ENCODE peak calls at places on chromosomes 16 and 17, in six cellular contexts. U is left lung; F is CD8-positive, alpha-beta T cell; D is hepatocyte; P is kidney; S is small intestine. O is an unnamed sample.

GRCh38 chr16:2835638-2836493 is 5.8 kb downstream of the ZG16B start:
- DNase-seq in U (peak; percentile 57), F (no peak), D (peak; percentile 70), P (peak; percentile 88), S (peak; percentile 73), O (no peak)

GRCh38 chr16:86363836-86364618 is 146.3 kb upstream of the FOXF1 start:
- DNase-seq in U (no peak), F (no peak), D (peak; percentile 47), P (no peak), S (no peak), O (no peak)

GRCh38 chr17:75814900-75815373 is 29.3 kb downstream of the UNC13D start:
- DNase-seq in U (peak; percentile 70), F (no peak), D (peak; percentile 20), P (peak; percentile 72), S (no peak), O (no peak)

GRCh38 chr17:34243732-34244299 is 11.3 kb upstream of the CCL2 start:
- DNase-seq in U (no peak), F (no peak), D (no peak), P (no peak), S (no peak), O (no peak)

GRCh38 chr17:8151641-8152111 is 528 bp downstream of the PER1 start:
- DNase-seq in U (peak; percentile 91), F (peak; percentile 46), D (peak; percentile 78), P (peak; percentile 96), S (peak; percentile 77), O (peak; percentile 56)

GRCh38 chr17:46274238-46274637 is 20.7 kb upstream of the LRRC37A start:
- DNase-seq in U (no peak), F (no peak), D (no peak), P (no peak), S (no peak), O (no peak)

GRCh38 chr17:35286120-35286781 is 43.4 kb downstream of the SLFN5 start:
- DNase-seq in U (no peak), F (no peak), D (no peak), P (no peak), S (peak; percentile 7), O (no peak)

GRCh38 chr17:75487351-75488070 is 27.8 kb downstream of the CASKIN2 start:
- DNase-seq in U (peak; percentile 78), F (peak; percentile 53), D (no peak), P (no peak), S (peak; percentile 33), O (no peak)

GRCh38 chr17:75697651-75698291 is 23.5 kb upstream of the ITGB4 start:
- DNase-seq in U (no peak), F (no peak), D (peak; percentile 26), P (peak; percentile 22), S (peak; percentile 73), O (no peak)

GRCh38 chr17:70310251-70310672 is 140.9 kb downstream of the KCNJ2 start:
- DNase-seq in U (no peak), F (no peak), D (no peak), P (no peak), S (no peak), O (no peak)

GRCh38 chr17:51258756-51259573 is 884 bp downstream of the MBTD1 start:
- DNase-seq in U (no peak), F (no peak), D (peak; percentile 56), P (peak; percentile 80), S (peak; percentile 16), O (peak; percentile 10)

GRCh38 chr17:1173456-1174370 is 6.1 kb downstream of the ABR start:
- DNase-seq in U (no peak), F (no peak), D (no peak), P (no peak), S (no peak), O (no peak)

GRCh38 chr17:67751101-67752074 is 33.7 kb downstream of the NOL11 start:
- DNase-seq in U (no peak), F (no peak), D (no peak), P (no peak), S (no peak), O (no peak)

GRCh38 chr16:65457084-65457483 is 335.2 kb upstream of the CDH11 start:
- DNase-seq in U (no peak), F (no peak), D (no peak), P (no peak), S (no peak), O (no peak)

GRCh38 chr16:69111216-69111615 is 5.8 kb downstream of the HAS3 start:
- DNase-seq in U (no peak), F (no peak), D (no peak), P (no peak), S (no peak), O (no peak)

GRCh38 chr17:46717999-46718398 is 100.5 kb downstream of the WNT3 start:
- DNase-seq in U (no peak), F (no peak), D (no peak), P (no peak), S (no peak), O (no peak)

GRCh38 chr17:17151055-17151454 is 55.1 kb downstream of the PLD6 start:
- DNase-seq in U (no peak), F (no peak), D (no peak), P (no peak), S (no peak), O (no peak)

GRCh38 chr16:89038811-89039735 is 54.6 kb upstream of the ACSF3 start:
- DNase-seq in U (peak; percentile 73), F (no peak), D (no peak), P (peak; percentile 56), S (no peak), O (no peak)

GRCh38 chr16:77843412-77843811 is 55.0 kb downstream of the VAT1L start:
- DNase-seq in U (no peak), F (no peak), D (no peak), P (no peak), S (no peak), O (no peak)

GRCh38 chr16:81204794-81205680 is 33.5 kb upstream of the BCO1 start:
- DNase-seq in U (no peak), F (peak; percentile 43), D (peak; percentile 80), P (no peak), S (peak; percentile 51), O (peak; percentile 32)

GRCh38 chr17:60506312-60506711 is 19.7 kb downstream of the APPBP2 start:
- DNase-seq in U (no peak), F (no peak), D (peak; percentile 9), P (no peak), S (no peak), O (no peak)

GRCh38 chr17:3546997-3547396 is 10.6 kb downstream of the TRPV3 start:
- DNase-seq in U (no peak), F (no peak), D (no peak), P (peak; percentile 26), S (no peak), O (no peak)

GRCh38 chr16:88316941-88317618 is 65.7 kb upstream of the ZNF469 start:
- DNase-seq in U (peak; percentile 51), F (no peak), D (no peak), P (peak; percentile 51), S (no peak), O (no peak)

GRCh38 chr16:13540771-13541170 is 379.2 kb upstream of the ERCC4 start:
- DNase-seq in U (no peak), F (no peak), D (no peak), P (no peak), S (no peak), O (no peak)

GRCh38 chr17:2947588-2947950 is 115.8 kb downstream of the OR1D5 start:
- DNase-seq in U (no peak), F (no peak), D (no peak), P (peak; percentile 26), S (no peak), O (no peak)

GRCh38 chr16:71708696-71709095 is 15.8 kb downstream of the PHLPP2 start:
- DNase-seq in U (no peak), F (no peak), D (no peak), P (no peak), S (no peak), O (no peak)

DNA sequence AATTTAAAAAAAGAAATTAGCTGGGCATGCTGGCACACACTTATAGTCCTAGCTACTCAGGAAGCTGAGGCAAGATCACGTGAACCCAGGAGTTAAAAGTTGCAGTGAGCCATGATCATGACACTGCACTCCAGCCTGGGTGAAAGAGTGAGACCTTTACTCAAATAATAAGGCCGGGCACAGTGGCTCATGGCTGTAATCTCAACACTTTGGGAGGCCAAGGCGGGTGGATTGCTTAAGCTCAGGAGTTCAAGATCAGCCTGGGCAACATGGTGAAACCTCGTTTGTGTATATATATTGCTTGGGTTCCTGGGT is 11.5 kb upstream of the RIPOR1 start:
- DNase-seq in U (no peak), F (no peak), D (no peak), P (no peak), S (no peak), O (no peak)
- H3K4me3 ChIP-seq in U (no peak overlapping the region), F (no peak overlapping the region), D (no peak overlapping the region), P (no peak overlapping the region), S (no peak overlapping the region), O (no peak overlapping the region)

GRCh38 chr17:63631626-63632025 is 9.4 kb downstream of the MAP3K3 start:
- DNase-seq in U (no peak), F (no peak), D (no peak), P (no peak), S (no peak), O (peak; percentile 62)
- H3K4me1 ChIP-seq in U (peaks cover 28% of the 10 kb centered on the region), F (peaks cover 8% of the 10 kb centered on the region), D (peaks cover 4% of the 10 kb centered on the region), P (peaks cover 12% of the 10 kb centered on the region), S (peaks cover 6% of the 10 kb centered on the region), O (peaks cover 15% of the 10 kb centered on the region)

DNA sequence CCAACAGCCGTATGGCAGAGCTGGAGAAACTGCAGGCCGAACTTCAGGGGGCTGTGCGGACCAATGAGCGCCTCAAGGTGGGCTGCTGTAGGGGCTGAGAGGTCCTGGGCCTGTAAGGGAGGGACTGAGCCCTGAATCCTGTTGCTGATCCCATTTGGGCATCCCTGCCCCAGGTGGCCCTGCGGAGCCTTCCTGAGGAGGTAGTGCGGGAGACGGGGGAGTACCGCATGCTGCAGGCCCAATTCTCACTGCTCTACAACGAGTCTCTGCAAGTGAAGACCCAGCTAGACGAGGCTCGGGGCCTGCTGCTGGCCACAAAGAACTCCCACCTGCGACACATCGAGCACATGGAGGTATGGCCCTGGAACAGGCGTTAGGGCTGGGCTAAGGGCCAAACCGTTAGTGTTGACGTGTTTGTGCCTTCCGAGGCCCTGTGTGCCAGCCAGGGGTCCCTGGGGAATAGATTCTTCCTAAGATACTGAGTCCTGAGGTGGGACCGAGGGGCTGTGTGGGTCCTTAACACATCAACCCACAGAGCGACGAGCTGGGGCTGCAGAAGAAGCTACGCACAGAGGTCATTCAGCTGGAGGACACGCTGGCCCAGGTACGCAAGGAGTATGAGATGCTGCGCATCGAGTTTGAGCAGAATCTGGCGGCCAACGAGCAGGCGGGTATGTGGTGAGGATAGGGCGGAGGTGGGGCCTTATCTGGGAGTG is 4.2 kb downstream of the RNF40 start:
- DNase-seq in U (peak; percentile 34), F (no peak), D (no peak), P (peak; percentile 64), S (no peak), O (peak; percentile 6)
- H3K36me3 ChIP-seq in U (peaks cover 83% of the 10 kb centered on the region), F (peaks cover 77% of the 10 kb centered on the region), D (no peaks in the 10 kb centered on the region), P (peaks cover 51% of the 10 kb centered on the region), S (peaks cover 37% of the 10 kb centered on the region), O (peaks cover 87% of the 10 kb centered on the region)

DNA sequence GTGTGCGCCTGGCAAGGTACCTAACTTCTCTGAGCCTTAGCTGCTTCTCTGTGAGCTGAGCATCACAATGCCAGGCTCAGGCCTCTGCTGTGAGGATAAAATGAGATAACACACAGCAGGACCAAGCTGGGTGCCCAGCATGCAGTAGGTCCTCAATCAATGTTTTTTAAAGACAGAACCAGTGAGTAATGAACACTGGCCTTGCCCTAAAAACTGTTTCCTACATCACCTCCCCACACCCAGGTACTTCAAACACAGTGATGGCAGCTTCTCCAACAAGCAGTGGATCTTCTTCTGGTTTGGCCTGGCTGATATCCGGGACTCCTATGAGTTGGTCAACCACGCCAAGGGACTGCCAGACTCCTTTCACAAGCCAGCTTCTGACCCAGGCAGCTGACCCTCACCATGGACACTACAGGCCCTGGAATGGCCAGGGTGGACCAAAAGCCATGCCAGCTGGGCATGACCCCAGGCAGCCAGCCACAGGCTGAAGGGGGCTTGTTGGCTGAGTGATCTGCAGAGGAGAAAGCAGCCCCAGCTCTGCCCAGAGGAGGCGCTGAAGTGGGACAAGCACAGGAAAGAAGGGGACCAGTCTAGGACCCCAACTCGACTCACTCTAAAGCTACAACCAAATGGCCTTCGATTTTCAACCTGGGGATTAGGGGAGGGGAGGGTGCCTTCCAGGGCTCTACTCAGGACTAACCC is 3.9 kb downstream of the NAGS start:
- DNase-seq in U (no peak), F (no peak), D (no peak), P (peak; percentile 61), S (no peak), O (no peak)
- H3K4me3 ChIP-seq in U (peak overlapping the region; percentile 67), F (peak overlapping the region; percentile 50), D (no peak overlapping the region), P (peak overlapping the region; percentile 70), S (no peak overlapping the region), O (peak overlapping the region; percentile 66)